ENCODE peak calls at places on chromosomes 4 and X, in eight cellular contexts. One of them, this sample, is unnamed.
A peak's percentile ranks its signal among the peaks of the same experiment; 100 is the strongest.

GRCh38 chr4:118869808-118870342 is 18.8 kb upstream of the SYNPO2 start:
- DNase-seq in islet precursor cell: no peak
- DNase-seq in NCI-H2171 treated with DMSO at 0.1 percent for 48 hours: no peak
- DNase-seq in hippocampal formation: no peak
- DNase-seq in NCI-H1092 treated with DMSO at 0.1 percent for 48 hours: no peak
- DNase-seq in AG08395: peak; percentile 52
- DNase-seq in T-helper 2 cell: no peak
- DNase-seq in CD8-positive, alpha-beta memory T cell: no peak
- DNase-seq in this sample: peak; percentile 61

GRCh38 chrX:81110286-81110685 is 91.4 kb downstream of the HMGN5 start:
- DNase-seq in islet precursor cell: no peak
- DNase-seq in NCI-H2171 treated with DMSO at 0.1 percent for 48 hours: no peak
- DNase-seq in hippocampal formation: no peak
- DNase-seq in NCI-H1092 treated with DMSO at 0.1 percent for 48 hours: no peak
- DNase-seq in AG08395: no peak
- DNase-seq in T-helper 2 cell: no peak
- DNase-seq in CD8-positive, alpha-beta memory T cell: no peak
- DNase-seq in this sample: no peak

GRCh38 chr4:185809517-185810071 is 2.4 kb downstream of the SORBS2 start:
- DNase-seq in islet precursor cell: no peak
- DNase-seq in NCI-H2171 treated with DMSO at 0.1 percent for 48 hours: no peak
- DNase-seq in hippocampal formation: no peak
- DNase-seq in NCI-H1092 treated with DMSO at 0.1 percent for 48 hours: peak; percentile 51
- DNase-seq in AG08395: no peak
- DNase-seq in T-helper 2 cell: no peak
- DNase-seq in CD8-positive, alpha-beta memory T cell: no peak
- DNase-seq in this sample: no peak

GRCh38 chr4:144578681-144579080 is 67.3 kb upstream of the HHIP start:
- DNase-seq in islet precursor cell: no peak
- DNase-seq in NCI-H2171 treated with DMSO at 0.1 percent for 48 hours: no peak
- DNase-seq in hippocampal formation: no peak
- DNase-seq in NCI-H1092 treated with DMSO at 0.1 percent for 48 hours: no peak
- DNase-seq in AG08395: no peak
- DNase-seq in T-helper 2 cell: no peak
- DNase-seq in CD8-positive, alpha-beta memory T cell: no peak
- DNase-seq in this sample: no peak

GRCh38 chrX:19554786-19555185 is 39.5 kb upstream of the MAP3K15 start:
- DNase-seq in islet precursor cell: no peak
- DNase-seq in NCI-H2171 treated with DMSO at 0.1 percent for 48 hours: no peak
- DNase-seq in hippocampal formation: no peak
- DNase-seq in NCI-H1092 treated with DMSO at 0.1 percent for 48 hours: no peak
- DNase-seq in AG08395: peak; percentile 59
- DNase-seq in T-helper 2 cell: no peak
- DNase-seq in CD8-positive, alpha-beta memory T cell: no peak
- DNase-seq in this sample: peak; percentile 66

GRCh38 chrX:1307626-1308340 is 28.8 kb upstream of the IL3RA start:
- DNase-seq in islet precursor cell: no peak
- DNase-seq in NCI-H2171 treated with DMSO at 0.1 percent for 48 hours: no peak
- DNase-seq in hippocampal formation: no peak
- DNase-seq in NCI-H1092 treated with DMSO at 0.1 percent for 48 hours: no peak
- DNase-seq in AG08395: no peak
- DNase-seq in T-helper 2 cell: no peak
- DNase-seq in CD8-positive, alpha-beta memory T cell: no peak
- DNase-seq in this sample: no peak

GRCh38 chr4:74338792-74339333 is 26.1 kb upstream of the EREG start:
- DNase-seq in islet precursor cell: no peak
- DNase-seq in NCI-H2171 treated with DMSO at 0.1 percent for 48 hours: no peak
- DNase-seq in hippocampal formation: no peak
- DNase-seq in NCI-H1092 treated with DMSO at 0.1 percent for 48 hours: no peak
- DNase-seq in AG08395: no peak
- DNase-seq in T-helper 2 cell: no peak
- DNase-seq in CD8-positive, alpha-beta memory T cell: no peak
- DNase-seq in this sample: no peak

GRCh38 chr4:127783971-127784519 is 1.9 kb downstream of the HSPA4L start:
- DNase-seq in islet precursor cell: no peak
- DNase-seq in NCI-H2171 treated with DMSO at 0.1 percent for 48 hours: no peak
- DNase-seq in hippocampal formation: peak; percentile 9
- DNase-seq in NCI-H1092 treated with DMSO at 0.1 percent for 48 hours: no peak
- DNase-seq in AG08395: no peak
- DNase-seq in T-helper 2 cell: no peak
- DNase-seq in CD8-positive, alpha-beta memory T cell: no peak
- DNase-seq in this sample: no peak

GRCh38 chr4:13705521-13706035 is 78.1 kb upstream of the BOD1L1 start:
- DNase-seq in islet precursor cell: peak; percentile 77
- DNase-seq in NCI-H2171 treated with DMSO at 0.1 percent for 48 hours: no peak
- DNase-seq in hippocampal formation: no peak
- DNase-seq in NCI-H1092 treated with DMSO at 0.1 percent for 48 hours: peak; percentile 71
- DNase-seq in AG08395: no peak
- DNase-seq in T-helper 2 cell: no peak
- DNase-seq in CD8-positive, alpha-beta memory T cell: no peak
- DNase-seq in this sample: no peak

GRCh38 chr4:52200339-52200725 is 149.2 kb downstream of the SPATA18 start:
- DNase-seq in islet precursor cell: no peak
- DNase-seq in NCI-H2171 treated with DMSO at 0.1 percent for 48 hours: no peak
- DNase-seq in hippocampal formation: no peak
- DNase-seq in NCI-H1092 treated with DMSO at 0.1 percent for 48 hours: no peak
- DNase-seq in AG08395: no peak
- DNase-seq in T-helper 2 cell: no peak
- DNase-seq in CD8-positive, alpha-beta memory T cell: no peak
- DNase-seq in this sample: no peak

GRCh38 chrX:110407910-110408545 is 49.4 kb downstream of the RTL9 start:
- DNase-seq in islet precursor cell: peak; percentile 77
- DNase-seq in NCI-H2171 treated with DMSO at 0.1 percent for 48 hours: peak; percentile 58
- DNase-seq in hippocampal formation: peak; percentile 21
- DNase-seq in NCI-H1092 treated with DMSO at 0.1 percent for 48 hours: peak; percentile 65
- DNase-seq in AG08395: peak; percentile 64
- DNase-seq in T-helper 2 cell: peak; percentile 24
- DNase-seq in CD8-positive, alpha-beta memory T cell: peak; percentile 50
- DNase-seq in this sample: peak; percentile 40

GRCh38 chr4:120839624-120839973 is 82.9 kb downstream of the PRDM5 start:
- DNase-seq in islet precursor cell: peak; percentile 53
- DNase-seq in NCI-H2171 treated with DMSO at 0.1 percent for 48 hours: no peak
- DNase-seq in hippocampal formation: no peak
- DNase-seq in NCI-H1092 treated with DMSO at 0.1 percent for 48 hours: no peak
- DNase-seq in AG08395: no peak
- DNase-seq in T-helper 2 cell: no peak
- DNase-seq in CD8-positive, alpha-beta memory T cell: no peak
- DNase-seq in this sample: no peak

GRCh38 chr4:2823671-2824328 is 19.8 kb upstream of the ADD1 start:
- DNase-seq in islet precursor cell: no peak
- DNase-seq in NCI-H2171 treated with DMSO at 0.1 percent for 48 hours: no peak
- DNase-seq in hippocampal formation: no peak
- DNase-seq in NCI-H1092 treated with DMSO at 0.1 percent for 48 hours: no peak
- DNase-seq in AG08395: no peak
- DNase-seq in T-helper 2 cell: no peak
- DNase-seq in CD8-positive, alpha-beta memory T cell: peak; percentile 42
- DNase-seq in this sample: no peak

GRCh38 chr4:164318350-164318749 is 435.6 kb upstream of the SMIM31 start:
- DNase-seq in islet precursor cell: no peak
- DNase-seq in NCI-H2171 treated with DMSO at 0.1 percent for 48 hours: no peak
- DNase-seq in hippocampal formation: no peak
- DNase-seq in NCI-H1092 treated with DMSO at 0.1 percent for 48 hours: no peak
- DNase-seq in AG08395: no peak
- DNase-seq in T-helper 2 cell: no peak
- DNase-seq in CD8-positive, alpha-beta memory T cell: no peak
- DNase-seq in this sample: no peak

GRCh38 chr4:123826896-123827295 is 430.3 kb downstream of the SPRY1 start:
- DNase-seq in islet precursor cell: no peak
- DNase-seq in NCI-H2171 treated with DMSO at 0.1 percent for 48 hours: no peak
- DNase-seq in hippocampal formation: no peak
- DNase-seq in NCI-H1092 treated with DMSO at 0.1 percent for 48 hours: no peak
- DNase-seq in AG08395: no peak
- DNase-seq in T-helper 2 cell: no peak
- DNase-seq in CD8-positive, alpha-beta memory T cell: no peak
- DNase-seq in this sample: no peak

GRCh38 chrX:69268637-69269036 is 103.4 kb upstream of the PJA1 start:
- DNase-seq in islet precursor cell: no peak
- DNase-seq in NCI-H2171 treated with DMSO at 0.1 percent for 48 hours: no peak
- DNase-seq in hippocampal formation: no peak
- DNase-seq in NCI-H1092 treated with DMSO at 0.1 percent for 48 hours: no peak
- DNase-seq in AG08395: no peak
- DNase-seq in T-helper 2 cell: no peak
- DNase-seq in CD8-positive, alpha-beta memory T cell: no peak
- DNase-seq in this sample: no peak

GRCh38 chr4:156196722-156197121 is 243.1 kb upstream of the CTSO start:
- DNase-seq in islet precursor cell: no peak
- DNase-seq in NCI-H2171 treated with DMSO at 0.1 percent for 48 hours: no peak
- DNase-seq in hippocampal formation: no peak
- DNase-seq in NCI-H1092 treated with DMSO at 0.1 percent for 48 hours: no peak
- DNase-seq in AG08395: no peak
- DNase-seq in T-helper 2 cell: no peak
- DNase-seq in CD8-positive, alpha-beta memory T cell: no peak
- DNase-seq in this sample: no peak

GRCh38 chr4:66430856-66431255 is 760.6 kb upstream of the EPHA5 start:
- DNase-seq in islet precursor cell: peak; percentile 76
- DNase-seq in NCI-H2171 treated with DMSO at 0.1 percent for 48 hours: no peak
- DNase-seq in hippocampal formation: no peak
- DNase-seq in NCI-H1092 treated with DMSO at 0.1 percent for 48 hours: no peak
- DNase-seq in AG08395: no peak
- DNase-seq in T-helper 2 cell: no peak
- DNase-seq in CD8-positive, alpha-beta memory T cell: no peak
- DNase-seq in this sample: no peak

GRCh38 chrX:37701588-37701987 is 16.0 kb downstream of the XK start:
- DNase-seq in islet precursor cell: no peak
- DNase-seq in NCI-H2171 treated with DMSO at 0.1 percent for 48 hours: peak; percentile 45
- DNase-seq in hippocampal formation: no peak
- DNase-seq in NCI-H1092 treated with DMSO at 0.1 percent for 48 hours: peak; percentile 7
- DNase-seq in AG08395: no peak
- DNase-seq in T-helper 2 cell: no peak
- DNase-seq in CD8-positive, alpha-beta memory T cell: no peak
- DNase-seq in this sample: no peak

GRCh38 chr4:4762909-4763814 is 96.3 kb upstream of the MSX1 start:
- DNase-seq in islet precursor cell: peak; percentile 97
- DNase-seq in NCI-H2171 treated with DMSO at 0.1 percent for 48 hours: no peak
- DNase-seq in hippocampal formation: no peak
- DNase-seq in NCI-H1092 treated with DMSO at 0.1 percent for 48 hours: no peak
- DNase-seq in AG08395: peak; percentile 56
- DNase-seq in T-helper 2 cell: no peak
- DNase-seq in CD8-positive, alpha-beta memory T cell: no peak
- DNase-seq in this sample: peak; percentile 65

GRCh38 chr4:15021946-15022345 is 19.7 kb downstream of the CPEB2 start:
- DNase-seq in islet precursor cell: no peak
- DNase-seq in NCI-H2171 treated with DMSO at 0.1 percent for 48 hours: no peak
- DNase-seq in hippocampal formation: no peak
- DNase-seq in NCI-H1092 treated with DMSO at 0.1 percent for 48 hours: no peak
- DNase-seq in AG08395: no peak
- DNase-seq in T-helper 2 cell: no peak
- DNase-seq in CD8-positive, alpha-beta memory T cell: no peak
- DNase-seq in this sample: no peak

GRCh38 chr4:143405197-143405730 is 68.6 kb downstream of the GAB1 start:
- DNase-seq in islet precursor cell: no peak
- DNase-seq in NCI-H2171 treated with DMSO at 0.1 percent for 48 hours: no peak
- DNase-seq in hippocampal formation: no peak
- DNase-seq in NCI-H1092 treated with DMSO at 0.1 percent for 48 hours: no peak
- DNase-seq in AG08395: no peak
- DNase-seq in T-helper 2 cell: no peak
- DNase-seq in CD8-positive, alpha-beta memory T cell: no peak
- DNase-seq in this sample: no peak

GRCh38 chrX:101977091-101977490 is 45.3 kb upstream of the ZMAT1 start:
- DNase-seq in islet precursor cell: no peak
- DNase-seq in NCI-H2171 treated with DMSO at 0.1 percent for 48 hours: no peak
- DNase-seq in hippocampal formation: no peak
- DNase-seq in NCI-H1092 treated with DMSO at 0.1 percent for 48 hours: no peak
- DNase-seq in AG08395: no peak
- DNase-seq in T-helper 2 cell: no peak
- DNase-seq in CD8-positive, alpha-beta memory T cell: no peak
- DNase-seq in this sample: no peak

GRCh38 chr4:88818650-88819470 is 121.2 kb upstream of the NAP1L5 start:
- DNase-seq in islet precursor cell: peak; percentile 65
- DNase-seq in NCI-H2171 treated with DMSO at 0.1 percent for 48 hours: peak; percentile 9
- DNase-seq in hippocampal formation: peak; percentile 64
- DNase-seq in NCI-H1092 treated with DMSO at 0.1 percent for 48 hours: peak; percentile 84
- DNase-seq in AG08395: peak; percentile 28
- DNase-seq in T-helper 2 cell: peak; percentile 22
- DNase-seq in CD8-positive, alpha-beta memory T cell: peak; percentile 67
- DNase-seq in this sample: peak; percentile 21